ENCODE peak calls at places on chromosomes 12 and 14, in four cellular contexts. One of them, this sample, is unnamed.
A peak's percentile ranks its signal among the peaks of the same experiment; 100 is the strongest.

GRCh38 chr12:106341086-106341879 is 16.3 kb upstream of the POLR3B start:
- DNase-seq in AG04450: no peak
- DNase-seq in ovary: no peak
- DNase-seq in Peyer's patch: no peak
- DNase-seq in this sample: no peak

GRCh38 chr12:117076410-117077372 is 22.5 kb downstream of the TESC start:
- DNase-seq in Peyer's patch: no peak
- DNase-seq in ovary: no peak
- DNase-seq in AG04450: no peak
- DNase-seq in this sample: no peak

GRCh38 chr12:15763336-15763735 is 25.9 kb downstream of the EPS8 start:
- DNase-seq in AG04450: no peak
- DNase-seq in Peyer's patch: no peak
- DNase-seq in ovary: no peak
- DNase-seq in this sample: no peak

GRCh38 chr12:6773662-6774351 is 1.5 kb downstream of the LAG3 start:
- DNase-seq in ovary: no peak
- DNase-seq in AG04450: no peak
- DNase-seq in Peyer's patch: no peak
- DNase-seq in this sample: no peak

GRCh38 chr14:105861985-105862465 is 335.6 kb downstream of the TMEM121 start:
- DNase-seq in AG04450: no peak
- DNase-seq in ovary: no peak
- DNase-seq in Peyer's patch: peak; percentile 80
- DNase-seq in this sample: peak; percentile 6

GRCh38 chr12:122917508-122918227 is 21.7 kb upstream of the VPS37B start:
- DNase-seq in ovary: no peak
- DNase-seq in Peyer's patch: peak; percentile 84
- DNase-seq in AG04450: no peak
- DNase-seq in this sample: peak; percentile 49

GRCh38 chr12:55142896-55143870 is 17.0 kb downstream of the OR9K2 start:
- DNase-seq in Peyer's patch: peak; percentile 70
- DNase-seq in ovary: no peak
- DNase-seq in AG04450: no peak
- DNase-seq in this sample: peak; percentile 83

GRCh38 chr12:13193403-13194100 is 3.0 kb upstream of the EMP1 start:
- DNase-seq in Peyer's patch: no peak
- DNase-seq in ovary: no peak
- DNase-seq in AG04450: no peak
- DNase-seq in this sample: no peak

GRCh38 chr14:22997676-22998323 is 12.1 kb downstream of the C14orf93 start:
- DNase-seq in ovary: no peak
- DNase-seq in Peyer's patch: no peak
- DNase-seq in AG04450: no peak
- DNase-seq in this sample: peak; percentile 46

GRCh38 chr12:47651368-47652254 is 54.2 kb downstream of the RPAP3 start:
- DNase-seq in Peyer's patch: peak; percentile 70
- DNase-seq in AG04450: peak; percentile 42
- DNase-seq in ovary: peak; percentile 58
- DNase-seq in this sample: peak; percentile 78

GRCh38 chr14:102516531-102517411 is 7.2 kb upstream of the ANKRD9 start:
- DNase-seq in ovary: peak; percentile 81
- DNase-seq in AG04450: no peak
- DNase-seq in Peyer's patch: peak; percentile 78
- DNase-seq in this sample: peak; percentile 59

GRCh38 chr12:114166360-114166759 is 200.2 kb upstream of the RBM19 start:
- DNase-seq in Peyer's patch: no peak
- DNase-seq in ovary: no peak
- DNase-seq in AG04450: peak; percentile 6
- DNase-seq in this sample: peak; percentile 51

GRCh38 chr14:44736326-44736725 is 225.4 kb downstream of the KLHL28 start:
- DNase-seq in Peyer's patch: no peak
- DNase-seq in AG04450: no peak
- DNase-seq in ovary: no peak
- DNase-seq in this sample: no peak

GRCh38 chr14:35340616-35341453 is 48.7 kb downstream of the PSMA6 start:
- DNase-seq in Peyer's patch: peak; percentile 46
- DNase-seq in AG04450: no peak
- DNase-seq in ovary: peak; percentile 40
- DNase-seq in this sample: peak; percentile 31

GRCh38 chr14:61618448-61618847 is 76.9 kb upstream of the HIF1A start:
- DNase-seq in Peyer's patch: no peak
- DNase-seq in AG04450: no peak
- DNase-seq in ovary: no peak
- DNase-seq in this sample: no peak

GRCh38 chr14:45716506-45716905 is 463.5 kb upstream of the MIS18BP1 start:
- DNase-seq in AG04450: no peak
- DNase-seq in ovary: no peak
- DNase-seq in Peyer's patch: no peak
- DNase-seq in this sample: peak; percentile 51

GRCh38 chr12:55850893-55851292 is 8.2 kb upstream of the MMP19 start:
- DNase-seq in ovary: no peak
- DNase-seq in AG04450: no peak
- DNase-seq in Peyer's patch: no peak
- DNase-seq in this sample: no peak

GRCh38 chr12:112855375-112855774 is 51.4 kb upstream of the OAS1 start:
- DNase-seq in Peyer's patch: no peak
- DNase-seq in ovary: no peak
- DNase-seq in AG04450: no peak
- DNase-seq in this sample: no peak

GRCh38 chr12:124006582-124007170 is 33.7 kb downstream of the ZNF664 start:
- DNase-seq in AG04450: no peak
- DNase-seq in ovary: no peak
- DNase-seq in Peyer's patch: no peak
- DNase-seq in this sample: no peak

GRCh38 chr14:94447986-94448808 is 4.4 kb downstream of the SERPINA11 start:
- DNase-seq in AG04450: no peak
- DNase-seq in ovary: no peak
- DNase-seq in Peyer's patch: no peak
- DNase-seq in this sample: no peak

GRCh38 chr12:26891704-26892103 is 46.1 kb downstream of the INTS13 start:
- DNase-seq in AG04450: no peak
- DNase-seq in ovary: no peak
- DNase-seq in Peyer's patch: no peak
- DNase-seq in this sample: no peak

GRCh38 chr12:3311027-3311402 is 180.0 kb upstream of the PRMT8 start:
- DNase-seq in AG04450: no peak
- DNase-seq in Peyer's patch: peak; percentile 71
- DNase-seq in ovary: no peak
- DNase-seq in this sample: no peak

GRCh38 chr14:29749327-29749726 is 178.3 kb downstream of the PRKD1 start:
- DNase-seq in AG04450: no peak
- DNase-seq in Peyer's patch: no peak
- DNase-seq in ovary: no peak
- DNase-seq in this sample: no peak

DNA sequence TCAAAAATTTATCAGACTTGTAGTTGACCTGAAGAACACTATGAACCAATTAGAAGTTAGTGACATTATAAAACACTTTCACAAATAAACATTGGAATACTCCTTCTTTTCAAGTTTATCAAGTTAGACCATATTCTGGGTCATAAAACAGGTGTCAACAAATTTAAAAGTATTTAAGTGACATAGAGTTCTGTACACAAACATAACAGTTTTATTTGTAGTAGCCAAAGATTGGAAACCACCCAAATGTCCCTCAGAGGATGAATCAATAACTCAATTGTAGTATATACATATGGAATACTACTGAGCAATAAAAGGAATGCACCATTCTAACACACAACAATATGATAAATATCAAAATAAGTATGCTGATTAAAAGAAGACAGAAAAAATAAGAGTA is 23.6 kb upstream of the OR11G2 start:
- DNase-seq in ovary: no peak
- DNase-seq in AG04450: no peak
- DNase-seq in Peyer's patch: no peak
- DNase-seq in this sample: no peak
- H3K9me3 ChIP-seq in ovary: no peaks in the 10 kb centered on the region
- H3K9me3 ChIP-seq in AG04450: peaks cover 10% of the 10 kb centered on the region
- H3K9me3 ChIP-seq in Peyer's patch: peaks cover 6% of the 10 kb centered on the region
- H3K9me3 ChIP-seq in this sample: no peaks in the 10 kb centered on the region

DNA sequence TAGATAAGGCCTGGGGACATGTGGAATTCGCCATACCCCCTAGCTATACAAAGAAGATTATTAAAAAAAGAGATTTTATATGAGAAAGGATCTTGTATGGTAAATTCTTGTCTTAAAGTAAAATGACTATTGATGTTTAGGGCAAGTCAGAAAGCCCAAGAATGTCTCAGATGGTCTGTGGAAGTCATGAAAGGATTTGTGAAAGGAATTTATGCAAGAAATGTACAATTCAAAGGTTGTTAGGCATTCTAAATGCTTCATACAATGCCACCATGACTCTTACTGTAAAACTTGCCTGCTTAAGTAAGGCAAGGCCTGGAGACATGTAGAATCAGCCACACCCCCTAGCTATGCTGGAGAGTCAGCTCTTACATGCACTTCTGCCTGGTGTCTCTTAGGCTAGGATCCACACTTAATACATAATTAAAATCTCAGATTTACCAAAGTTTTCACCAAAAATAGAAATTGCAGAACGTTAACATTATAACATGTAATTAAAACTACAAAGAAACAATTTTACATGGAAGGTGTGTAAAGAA is 8.9 kb upstream of the ETNK1 start:
- DNase-seq in AG04450: no peak
- DNase-seq in ovary: no peak
- DNase-seq in Peyer's patch: no peak
- DNase-seq in this sample: no peak
- H3K9me3 ChIP-seq in AG04450: no peaks in the 10 kb centered on the region
- H3K9me3 ChIP-seq in ovary: peaks cover 3% of the 10 kb centered on the region
- H3K9me3 ChIP-seq in Peyer's patch: peaks cover 6% of the 10 kb centered on the region
- H3K9me3 ChIP-seq in this sample: no peaks in the 10 kb centered on the region

GRCh38 chr14:84533181-84533580 is 996.8 kb upstream of the FLRT2 start:
- DNase-seq in Peyer's patch: no peak
- DNase-seq in AG04450: no peak
- DNase-seq in ovary: no peak
- DNase-seq in this sample: no peak

GRCh38 chr14:84541008-84541407 is 988.9 kb upstream of the FLRT2 start:
- DNase-seq in AG04450: no peak
- DNase-seq in ovary: no peak
- DNase-seq in Peyer's patch: no peak
- DNase-seq in this sample: no peak

DNA sequence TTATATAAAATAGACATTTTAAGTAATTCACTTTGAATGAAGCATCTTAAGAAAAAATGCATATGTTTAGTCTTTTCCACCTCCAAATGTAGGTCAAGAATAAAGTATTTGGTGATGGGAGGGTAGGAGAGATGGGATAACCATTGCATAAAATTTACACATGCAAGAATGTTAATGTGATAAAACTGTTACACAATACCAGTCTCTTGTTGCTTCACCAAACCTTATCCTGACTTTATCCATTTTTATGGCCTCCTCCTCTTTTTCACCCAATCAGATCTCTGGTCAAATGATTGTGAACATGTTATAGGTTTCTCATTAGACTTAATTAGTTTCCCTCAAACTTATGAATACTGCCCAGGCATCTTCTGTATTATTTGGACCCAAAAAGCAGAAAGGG is 994.5 kb upstream of the FLRT2 start:
- DNase-seq in Peyer's patch: no peak
- DNase-seq in ovary: no peak
- DNase-seq in AG04450: no peak
- DNase-seq in this sample: no peak
- H3K9me3 ChIP-seq in Peyer's patch: no peaks in the 10 kb centered on the region
- H3K9me3 ChIP-seq in ovary: no peaks in the 10 kb centered on the region
- H3K9me3 ChIP-seq in AG04450: no peaks in the 10 kb centered on the region
- H3K9me3 ChIP-seq in this sample: no peaks in the 10 kb centered on the region

GRCh38 chr12:34347367-34347766 is 325.1 kb downstream of the ALG10 start:
- DNase-seq in AG04450: no peak
- DNase-seq in ovary: no peak
- DNase-seq in Peyer's patch: no peak
- DNase-seq in this sample: no peak
- H3K9me3 ChIP-seq in AG04450: peaks cover 100% of the 10 kb centered on the region
- H3K9me3 ChIP-seq in ovary: peaks cover 8% of the 10 kb centered on the region
- H3K9me3 ChIP-seq in Peyer's patch: peaks cover 32% of the 10 kb centered on the region
- H3K9me3 ChIP-seq in this sample: no peaks in the 10 kb centered on the region

DNA sequence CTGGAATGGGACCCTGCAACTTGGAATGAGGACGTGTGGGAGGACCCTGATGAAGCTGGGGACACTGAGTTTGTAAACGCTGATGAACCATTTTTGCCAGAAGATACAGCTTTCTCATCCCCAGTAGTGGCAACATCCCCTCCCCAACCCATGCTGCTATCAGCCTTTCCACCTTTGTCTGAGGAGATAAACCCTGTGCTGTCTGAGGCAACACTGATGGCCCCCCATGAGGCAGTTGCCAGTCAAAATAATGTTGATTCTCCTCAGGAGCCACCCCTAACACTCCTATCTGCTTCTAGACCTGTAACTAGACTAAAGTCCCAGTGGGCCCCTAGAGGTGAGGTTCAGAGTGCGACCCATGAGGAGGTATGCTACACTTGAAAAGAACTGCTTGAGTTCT is 7.5 kb upstream of the RNASE9 start:
- DNase-seq in Peyer's patch: no peak
- DNase-seq in AG04450: no peak
- DNase-seq in ovary: no peak
- DNase-seq in this sample: no peak
- H3K9me3 ChIP-seq in Peyer's patch: no peaks in the 10 kb centered on the region
- H3K9me3 ChIP-seq in AG04450: no peaks in the 10 kb centered on the region
- H3K9me3 ChIP-seq in ovary: peaks cover 3% of the 10 kb centered on the region
- H3K9me3 ChIP-seq in this sample: no peaks in the 10 kb centered on the region

This sample was measured in testis.